ENCODE peak calls at places on chromosome 7, in six cellular contexts. M is mesenchymal stem cell, D is H1, W is trophoblast cell, Y is H9, X is neuronal stem cell. I is an unnamed sample.

GRCh38 chr7:18175801-18176450 is 148.3 kb upstream of the PRPS1L1 start:
- DNase-seq in M (peak), D (no peak), W (peak), Y (no peak), X (no peak), I (no peak)

GRCh38 chr7:109259151-109259550 is 689.5 kb downstream of the DNAJB9 start:
- DNase-seq in M (no peak), D (no peak), W (no peak), Y (no peak), X (peak), I (no peak)

GRCh38 chr7:68547794-68548193 is 1050.5 kb upstream of the AUTS2 start:
- DNase-seq in M (peak), D (no peak), W (no peak), Y (no peak), X (no peak), I (no peak)

GRCh38 chr7:83413425-83413824 is 235.5 kb downstream of the SEMA3E start:
- DNase-seq in M (peak), D (no peak), W (no peak), Y (no peak), X (no peak), I (peak)

GRCh38 chr7:20514364-20514763 is 101.1 kb upstream of the ABCB5 start:
- DNase-seq in M (peak), D (no peak), W (peak), Y (no peak), X (no peak), I (no peak)

GRCh38 chr7:12289996-12290395 is 78.9 kb downstream of the TMEM106B start:
- DNase-seq in M (no peak), D (no peak), W (no peak), Y (no peak), X (no peak), I (no peak)

GRCh38 chr7:70354409-70355169 is 756.3 kb downstream of the AUTS2 start:
- DNase-seq in M (no peak), D (no peak), W (no peak), Y (no peak), X (no peak), I (no peak)

GRCh38 chr7:1569833-1570632 is at the start of gene PSMG3:
- DNase-seq in M (peak), D (no peak), W (peak), Y (peak), X (peak), I (peak)

GRCh38 chr7:34837316-34837715 is 179.3 kb downstream of the NPSR1 start:
- DNase-seq in M (no peak), D (no peak), W (no peak), Y (no peak), X (no peak), I (no peak)

GRCh38 chr7:95476072-95476845 is 9.5 kb upstream of the ASB4 start:
- DNase-seq in M (peak), D (no peak), W (no peak), Y (no peak), X (no peak), I (no peak)

GRCh38 chr7:4724648-4725013 is 42.5 kb downstream of the FOXK1 start:
- DNase-seq in M (peak), D (no peak), W (no peak), Y (no peak), X (no peak), I (peak)

GRCh38 chr7:28573751-28574295 is 161.5 kb downstream of the CREB5 start:
- DNase-seq in M (peak), D (no peak), W (peak), Y (no peak), X (no peak), I (peak)

GRCh38 chr7:71521506-71521905 is 389.6 kb downstream of the GALNT17 start:
- DNase-seq in M (no peak), D (no peak), W (no peak), Y (no peak), X (no peak), I (no peak)

GRCh38 chr7:135232720-135233119 is 918 bp upstream of the STRA8 start:
- DNase-seq in M (no peak), D (no peak), W (no peak), Y (peak), X (no peak), I (no peak)

GRCh38 chr7:104175336-104175984 is 32.4 kb downstream of the ORC5 start:
- DNase-seq in M (no peak), D (no peak), W (peak), Y (no peak), X (no peak), I (peak)

GRCh38 chr7:80879849-80880248 is 39.0 kb downstream of the SEMA3C start:
- DNase-seq in M (no peak), D (no peak), W (peak), Y (no peak), X (no peak), I (peak)

GRCh38 chr7:47044620-47045019 is 537.3 kb downstream of the TNS3 start:
- DNase-seq in M (peak), D (no peak), W (no peak), Y (no peak), X (no peak), I (no peak)

GRCh38 chr7:28815369-28815927 is 142.7 kb downstream of the TRIL start:
- DNase-seq in M (no peak), D (no peak), W (no peak), Y (no peak), X (no peak), I (no peak)

GRCh38 chr7:87416682-87417587 is 58.5 kb downstream of the ABCB4 start:
- DNase-seq in M (peak), D (peak), W (peak), Y (no peak), X (peak), I (peak)

GRCh38 chr7:131921016-131921415 is 364.6 kb upstream of the PODXL start:
- DNase-seq in M (no peak), D (no peak), W (peak), Y (no peak), X (no peak), I (peak)

GRCh38 chr7:51732066-51732465 is 415.5 kb upstream of the COBL start:
- DNase-seq in M (no peak), D (no peak), W (no peak), Y (no peak), X (no peak), I (no peak)

GRCh38 chr7:51732951-51733350 is 416.3 kb upstream of the COBL start:
- DNase-seq in M (no peak), D (no peak), W (no peak), Y (no peak), X (no peak), I (no peak)

GRCh38 chr7:51727441-51727840 is 410.8 kb upstream of the COBL start:
- DNase-seq in M (no peak), D (no peak), W (no peak), Y (no peak), X (no peak), I (no peak)

DNA sequence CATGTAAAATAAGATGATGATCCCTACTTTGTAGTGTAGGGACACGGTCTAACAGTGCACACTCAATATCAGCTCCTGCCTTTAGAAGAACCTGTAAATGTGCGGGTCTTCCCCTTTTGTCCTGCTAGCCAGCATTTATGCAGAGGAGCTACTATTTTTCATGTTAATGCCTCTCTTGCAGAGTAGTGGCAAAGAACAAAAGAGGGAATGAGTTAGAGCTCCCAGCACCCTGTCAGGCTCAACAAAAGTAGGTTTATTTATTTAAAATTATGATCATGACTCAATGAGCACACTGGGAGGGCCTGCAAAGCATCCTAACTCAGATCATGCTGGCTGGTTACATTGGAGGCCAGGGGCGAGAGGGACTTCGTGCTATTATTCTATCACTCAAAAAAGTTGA is 414.5 kb upstream of the COBL start:
- DNase-seq in M (no peak), D (peak), W (no peak), Y (peak), X (no peak), I (no peak)
- H4K91ac ChIP-seq in M (no peak), D (no peak), W (no peak), Y (no peak), X (no peak), I (no peak)

DNA sequence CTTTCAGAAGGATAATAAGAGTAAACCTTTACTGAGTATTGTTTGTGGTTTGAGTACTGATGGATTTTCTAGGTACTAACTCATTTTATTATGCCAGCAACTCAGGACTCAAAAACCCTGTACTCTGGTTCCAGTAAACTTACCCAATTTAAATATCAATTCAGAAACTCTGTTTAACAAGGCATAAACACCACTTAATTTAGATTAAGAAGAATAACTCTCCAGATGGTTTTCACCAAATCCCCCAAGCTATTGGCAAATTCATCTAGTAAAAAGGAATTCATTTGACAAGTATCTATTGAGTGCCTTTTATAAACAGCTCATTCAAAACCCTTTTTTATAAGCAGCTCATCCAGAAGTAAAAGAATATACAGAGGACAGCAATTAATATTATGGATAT is 572.4 kb downstream of the PHTF2 start:
- DNase-seq in M (no peak), D (no peak), W (no peak), Y (no peak), X (no peak), I (no peak)
- H4K91ac ChIP-seq in M (no peak), D (no peak), W (no peak), Y (no peak), X (no peak), I (no peak)

DNA sequence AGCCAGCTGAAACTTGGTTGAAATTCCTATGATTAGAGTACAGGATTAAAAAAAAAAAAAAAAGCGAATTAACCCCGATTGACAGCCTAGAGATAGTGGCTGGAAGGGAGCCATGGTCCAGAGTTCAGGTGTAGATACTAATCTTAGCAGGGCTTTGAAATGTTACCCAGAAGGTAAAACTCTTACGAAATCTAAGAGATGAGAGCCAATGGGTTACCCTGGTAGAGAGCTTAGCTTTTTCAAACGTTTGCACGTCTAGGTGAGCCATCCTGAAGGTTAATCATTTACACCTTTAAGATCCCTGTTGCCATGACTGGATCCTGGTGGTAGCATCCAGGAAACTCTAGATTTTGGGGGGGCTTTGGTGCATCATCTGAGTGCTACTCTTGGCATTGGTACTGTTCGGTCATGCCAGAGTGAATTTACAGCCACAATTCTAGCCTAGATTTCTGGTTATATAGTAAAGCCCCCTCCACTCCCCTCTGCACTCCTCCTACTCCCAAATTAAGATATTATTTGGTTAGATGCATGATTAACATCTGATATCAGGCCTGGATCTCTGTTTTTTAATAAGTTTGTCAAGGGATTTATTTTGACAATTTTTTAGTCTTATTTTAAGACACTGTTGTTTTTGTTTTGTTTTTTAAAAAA is 1.2 kb downstream of the AGFG2 start:
- DNase-seq in M (no peak), D (no peak), W (no peak), Y (no peak), X (no peak), I (no peak)
- H4K91ac ChIP-seq in M (no peak), D (no peak), W (no peak), Y (no peak), X (no peak), I (no peak)

DNA sequence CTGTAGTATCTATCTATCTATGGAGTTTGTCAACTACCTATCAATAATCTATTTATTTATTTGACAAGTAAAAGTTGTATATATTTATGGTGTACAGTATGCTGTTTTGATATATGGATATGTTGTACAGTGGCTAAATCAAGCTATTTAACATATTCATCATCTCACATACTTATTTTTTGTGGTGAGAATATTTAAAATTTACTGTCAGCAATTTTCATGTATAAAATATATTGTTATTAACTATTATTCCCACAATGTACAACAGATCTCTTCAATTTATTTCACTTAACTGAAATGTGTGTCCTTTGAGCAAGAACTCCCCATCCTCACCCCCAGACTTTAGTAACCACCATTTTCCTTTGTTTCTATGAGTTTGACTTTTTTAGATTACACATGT is 14.5 kb downstream of the AGR3 start:
- DNase-seq in M (no peak), D (no peak), W (no peak), Y (no peak), X (no peak), I (no peak)
- H4K91ac ChIP-seq in M (no peak), D (no peak), W (no peak), Y (no peak), X (no peak), I (no peak)

GRCh38 chr7:102931757-102932156 is 19.0 kb downstream of the LRRC17 start:
- DNase-seq in M (no peak), D (no peak), W (no peak), Y (no peak), X (no peak), I (peak)
- H4K91ac ChIP-seq in M (no peak), D (no peak), W (no peak), Y (no peak), X (no peak), I (no peak)

GRCh38 chr7:102222445-102222844 is 64.2 kb upstream of the SH2B2 start:
- DNase-seq in M (no peak), D (no peak), W (peak), Y (no peak), X (no peak), I (peak)
- H4K91ac ChIP-seq in M (no peak), D (no peak), W (no peak), Y (no peak), X (no peak), I (no peak)